ENCODE peak calls at places on chromosome 5, in six cellular contexts. F is endothelial cell of umbilical vein; G is stimulated activated CD4-positive, alpha-beta T cell treated with anti-CD3 and anti-CD28 coated beads, Interleukin-1b, Interleukin-23, amount 100 ng/mL, for 4 hours; Q is Kasumi-1; E is hypothalamus; V is SJSA1. T is an unnamed sample.

GRCh38 chr5:149414405-149415244 is 35.5 kb upstream of the IL17B start:
- DNase-seq in V (peak), G (no peak), Q (no peak), F (no peak), E (no peak), T (no peak)

GRCh38 chr5:162503796-162504195 is 436.2 kb downstream of the GABRG2 start:
- DNase-seq in F (no peak), E (no peak), V (no peak), Q (no peak), G (no peak), T (no peak)

GRCh38 chr5:149822310-149822709 is 92.2 kb downstream of the PPARGC1B start:
- DNase-seq in Q (no peak), V (no peak), G (no peak), E (no peak), F (no peak), T (no peak)

GRCh38 chr5:181052526-181052927 is 12.5 kb downstream of the BTNL9 start:
- DNase-seq in V (no peak), G (peak), Q (peak), E (no peak), F (no peak), T (no peak)

GRCh38 chr5:131381011-131381410 is 117.2 kb downstream of the CDC42SE2 start:
- DNase-seq in G (no peak), V (no peak), Q (no peak), F (no peak), E (no peak), T (no peak)

GRCh38 chr5:14672508-14673394 is 8.2 kb downstream of the OTULIN start:
- DNase-seq in V (no peak), G (no peak), E (peak), F (no peak), Q (no peak), T (no peak)

GRCh38 chr5:131795128-131795719 is 1.6 kb downstream of the FNIP1 start:
- DNase-seq in Q (peak), G (no peak), E (no peak), V (no peak), F (no peak), T (no peak)

GRCh38 chr5:10719965-10720364 is 41.1 kb downstream of the DAP start:
- DNase-seq in V (peak), F (peak), E (no peak), G (no peak), Q (no peak), T (no peak)

GRCh38 chr5:177097016-177097985 is 10.6 kb downstream of the FGFR4 start:
- DNase-seq in E (no peak), Q (no peak), F (no peak), V (no peak), G (no peak), T (no peak)

GRCh38 chr5:19401032-19401431 is 587.0 kb downstream of the CDH18 start:
- DNase-seq in F (no peak), V (no peak), G (no peak), E (no peak), Q (no peak), T (no peak)

GRCh38 chr5:60338846-60339245 is 361.1 kb downstream of the DEPDC1B start:
- DNase-seq in F (no peak), V (no peak), E (no peak), Q (no peak), G (no peak), T (no peak)